ENCODE peak calls at places on chromosomes 12 and 14, in ten cellular contexts. Q, Z, K, L, H, M, B, N, A and E are unnamed samples.

GRCh38 chr12:85626031-85626781 is 210.0 kb downstream of the RASSF9 start:
- DNase-seq in L (no peak), Q (peak), N (no peak), H (no peak), K (no peak), M (no peak), A (no peak), B (peak), Z (no peak), E (no peak)

GRCh38 chr12:89245090-89245489 is 107.2 kb downstream of the DUSP6 start:
- DNase-seq in K (no peak), B (peak), Z (no peak), Q (no peak), M (no peak), N (no peak), L (no peak), H (no peak), A (no peak), E (no peak)

GRCh38 chr12:49549735-49550710 is 11.2 kb downstream of the KCNH3 start:
- DNase-seq in A (peak), H (no peak), B (no peak), L (no peak), Z (peak), N (no peak), Q (no peak), M (no peak), K (no peak), E (no peak)

GRCh38 chr14:92922883-92923743 is at the start of gene CHGA:
- DNase-seq in H (peak), M (peak), Q (no peak), N (peak), L (peak), A (peak), B (peak), K (peak), Z (peak), E (peak)

GRCh38 chr14:100027771-100028490 is 37.3 kb upstream of the EVL start:
- DNase-seq in Q (no peak), B (no peak), N (no peak), M (no peak), Z (no peak), K (no peak), L (no peak), H (no peak), A (no peak), E (no peak)

GRCh38 chr14:77022219-77022852 is 6.2 kb downstream of the IRF2BPL start:
- DNase-seq in B (no peak), Z (no peak), H (no peak), L (no peak), A (peak), Q (no peak), N (no peak), K (no peak), M (peak), E (peak)

GRCh38 chr12:75834591-75834990 is 197.0 kb downstream of the PHLDA1 start:
- DNase-seq in B (no peak), N (no peak), Q (no peak), A (no peak), K (no peak), Z (no peak), M (no peak), H (no peak), L (no peak), E (no peak)

GRCh38 chr14:82075566-82075965 is 541.9 kb upstream of the SEL1L start:
- DNase-seq in L (no peak), K (peak), Q (no peak), H (peak), M (no peak), N (no peak), B (peak), A (no peak), Z (no peak), E (peak)